ENCODE peak calls at places on chromosome 21, in five cellular contexts. C is AG08395, X is PC-3, J is T-helper 2 cell, W is NCI-H524. Y is an unnamed sample.
A peak's percentile ranks its signal among the peaks of the same experiment; 100 is the strongest.

GRCh38 chr21:43942621-43943020 is 69.5 kb upstream of the TRAPPC10 start:
- DNase-seq in W (no peak), J (no peak), C (no peak), X (no peak), Y (no peak)

GRCh38 chr21:34020005-34020847 is 53.2 kb upstream of the MRPS6 start:
- DNase-seq in J (no peak), C (no peak), X (no peak), W (peak; percentile 71), Y (peak; percentile 56)

GRCh38 chr21:19648376-19648775 is 1244.8 kb upstream of the TMPRSS15 start:
- DNase-seq in J (no peak), W (no peak), X (peak; percentile 29), C (no peak), Y (no peak)

GRCh38 chr21:41369105-41369914 is 7.5 kb downstream of the MX2 start:
- DNase-seq in J (no peak), C (no peak), X (no peak), W (peak; percentile 39), Y (no peak)

GRCh38 chr21:36165356-36165755 is 8.7 kb downstream of the DOP1B start:
- DNase-seq in C (no peak), W (no peak), X (no peak), J (no peak), Y (no peak)

GRCh38 chr21:44066116-44066515 is 41.1 kb upstream of the PWP2 start:
- DNase-seq in C (no peak), J (no peak), X (no peak), W (no peak), Y (no peak)

GRCh38 chr21:37784591-37785318 is 131.5 kb downstream of the KCNJ6 start:
- DNase-seq in X (no peak), J (no peak), W (no peak), C (peak; percentile 38), Y (no peak)

GRCh38 chr21:34996304-34997081 is 52.6 kb downstream of the RUNX1 start:
- DNase-seq in J (no peak), X (no peak), W (no peak), C (no peak), Y (no peak)

GRCh38 chr21:45562965-45563364 is 20.7 kb upstream of the SLC19A1 start:
- DNase-seq in C (peak; percentile 28), J (no peak), W (no peak), X (no peak), Y (no peak)

GRCh38 chr21:14766241-14766640 is 220.1 kb upstream of the SAMSN1 start:
- DNase-seq in W (no peak), X (peak; percentile 8), J (no peak), C (no peak), Y (no peak)

GRCh38 chr21:34093083-34093482 is 19.7 kb downstream of the MRPS6 start:
- DNase-seq in J (no peak), C (no peak), W (no peak), X (no peak), Y (no peak)

GRCh38 chr21:44085491-44086321 is 21.5 kb upstream of the PWP2 start:
- DNase-seq in J (no peak), C (no peak), W (no peak), X (no peak), Y (no peak)

GRCh38 chr21:39073063-39073462 is 110.2 kb downstream of the PSMG1 start:
- DNase-seq in C (no peak), W (no peak), J (no peak), X (no peak), Y (no peak)

GRCh38 chr21:42997053-42997452 is 22.7 kb downstream of the PKNOX1 start:
- DNase-seq in X (no peak), W (no peak), J (no peak), C (peak; percentile 87), Y (no peak)

GRCh38 chr21:37862536-37862935 is 53.7 kb downstream of the KCNJ6 start:
- DNase-seq in J (no peak), W (peak; percentile 92), X (peak; percentile 39), C (peak; percentile 65), Y (no peak)

GRCh38 chr21:23026878-23027277 is 2028.7 kb downstream of the NCAM2 start:
- DNase-seq in X (no peak), C (no peak), J (no peak), W (no peak), Y (no peak)

GRCh38 chr21:46078322-46078981 is 19.5 kb upstream of the COL6A2 start:
- DNase-seq in C (peak; percentile 80), J (no peak), X (no peak), W (no peak), Y (no peak)

GRCh38 chr21:38306833-38307232 is 50.0 kb downstream of the KCNJ15 start:
- DNase-seq in C (no peak), J (no peak), W (no peak), X (no peak), Y (no peak)

GRCh38 chr21:45551316-45551715 is 9.1 kb upstream of the SLC19A1 start:
- DNase-seq in C (peak; percentile 64), X (peak; percentile 88), J (no peak), W (no peak), Y (peak; percentile 47)

GRCh38 chr21:34807881-34808568 is 139.2 kb downstream of the CLIC6 start:
- DNase-seq in C (peak; percentile 88), X (peak; percentile 87), J (no peak), W (no peak), Y (no peak)

GRCh38 chr21:42159560-42160110 is 59.3 kb upstream of the ABCG1 start:
- DNase-seq in C (no peak), W (no peak), X (no peak), J (no peak), Y (no peak)

GRCh38 chr21:41754481-41754891 is 12.4 kb downstream of the RIPK4 start:
- DNase-seq in C (no peak), J (no peak), W (peak; percentile 40), X (no peak), Y (no peak)